ENCODE peak calls at places on chromosome 5, in six cellular contexts. One of them, this sample, is unnamed.

GRCh38 chr5:154884424-154884823 is 26.0 kb downstream of the CNOT8 start:
- DNase-seq in GM12891: no peak
- DNase-seq in GM12878: no peak
- DNase-seq in HepG2: no peak
- DNase-seq in H1: peak
- DNase-seq in K562: no peak
- DNase-seq in this sample: no peak

GRCh38 chr5:65986050-65986451 is 59.7 kb downstream of the ERBIN start:
- DNase-seq in GM12891: no peak
- DNase-seq in GM12878: no peak
- DNase-seq in HepG2: no peak
- DNase-seq in H1: no peak
- DNase-seq in K562: no peak
- DNase-seq in this sample: no peak

GRCh38 chr5:92641031-92641962 is 939.7 kb downstream of the NR2F1-AS1 start:
- DNase-seq in GM12891: no peak
- DNase-seq in GM12878: no peak
- DNase-seq in HepG2: peak
- DNase-seq in H1: no peak
- DNase-seq in K562: no peak
- DNase-seq in this sample: no peak

GRCh38 chr5:67120032-67120431 is 76.6 kb downstream of the CD180 start:
- DNase-seq in GM12891: no peak
- DNase-seq in GM12878: no peak
- DNase-seq in HepG2: no peak
- DNase-seq in H1: no peak
- DNase-seq in K562: no peak
- DNase-seq in this sample: no peak

GRCh38 chr5:142846402-142846801 is 76.2 kb downstream of the ARHGAP26 start:
- DNase-seq in GM12891: no peak
- DNase-seq in GM12878: no peak
- DNase-seq in HepG2: no peak
- DNase-seq in H1: no peak
- DNase-seq in K562: no peak
- DNase-seq in this sample: no peak

GRCh38 chr5:177035982-177036381 is 13.5 kb downstream of the ZNF346 start:
- DNase-seq in GM12891: no peak
- DNase-seq in GM12878: no peak
- DNase-seq in HepG2: no peak
- DNase-seq in H1: no peak
- DNase-seq in K562: no peak
- DNase-seq in this sample: no peak

GRCh38 chr5:170159101-170159698 is 53.5 kb downstream of the FOXI1 start:
- DNase-seq in GM12891: no peak
- DNase-seq in GM12878: no peak
- DNase-seq in HepG2: no peak
- DNase-seq in H1: no peak
- DNase-seq in K562: no peak
- DNase-seq in this sample: no peak

GRCh38 chr5:131536211-131536826 is 98.7 kb downstream of the RAPGEF6 start:
- DNase-seq in GM12891: no peak
- DNase-seq in GM12878: peak
- DNase-seq in HepG2: no peak
- DNase-seq in H1: no peak
- DNase-seq in K562: peak
- DNase-seq in this sample: no peak

GRCh38 chr5:172311026-172311425 is 27.5 kb upstream of the UBTD2 start:
- DNase-seq in GM12891: no peak
- DNase-seq in GM12878: no peak
- DNase-seq in HepG2: no peak
- DNase-seq in H1: no peak
- DNase-seq in K562: no peak
- DNase-seq in this sample: no peak

GRCh38 chr5:114391321-114391720 is 29.5 kb downstream of the KCNN2 start:
- DNase-seq in GM12891: no peak
- DNase-seq in GM12878: no peak
- DNase-seq in HepG2: no peak
- DNase-seq in H1: no peak
- DNase-seq in K562: no peak
- DNase-seq in this sample: no peak

GRCh38 chr5:146007270-146007669 is 70.9 kb downstream of the SH3RF2 start:
- DNase-seq in GM12891: no peak
- DNase-seq in GM12878: no peak
- DNase-seq in HepG2: peak
- DNase-seq in H1: no peak
- DNase-seq in K562: peak
- DNase-seq in this sample: no peak

GRCh38 chr5:168587987-168588386 is 8.8 kb upstream of the PANK3 start:
- DNase-seq in GM12891: no peak
- DNase-seq in GM12878: no peak
- DNase-seq in HepG2: no peak
- DNase-seq in H1: no peak
- DNase-seq in K562: no peak
- DNase-seq in this sample: no peak

GRCh38 chr5:168596927-168597326 is 17.8 kb upstream of the PANK3 start:
- DNase-seq in GM12891: no peak
- DNase-seq in GM12878: no peak
- DNase-seq in HepG2: no peak
- DNase-seq in H1: no peak
- DNase-seq in K562: no peak
- DNase-seq in this sample: no peak

GRCh38 chr5:168592014-168592368 is 12.8 kb upstream of the PANK3 start:
- DNase-seq in GM12891: no peak
- DNase-seq in GM12878: no peak
- DNase-seq in HepG2: peak
- DNase-seq in H1: no peak
- DNase-seq in K562: no peak
- DNase-seq in this sample: no peak

GRCh38 chr5:168590666-168591065 is 11.5 kb upstream of the PANK3 start:
- DNase-seq in GM12891: no peak
- DNase-seq in GM12878: no peak
- DNase-seq in HepG2: no peak
- DNase-seq in H1: no peak
- DNase-seq in K562: no peak
- DNase-seq in this sample: no peak

GRCh38 chr5:168591302-168592013 is 12.3 kb upstream of the PANK3 start:
- DNase-seq in GM12891: no peak
- DNase-seq in GM12878: no peak
- DNase-seq in HepG2: peak
- DNase-seq in H1: no peak
- DNase-seq in K562: no peak
- DNase-seq in this sample: no peak
- TF ChIP-seq POLR2A in GM12891: no peak
- TF ChIP-seq POLR2A in GM12878: no peak
- TF ChIP-seq POLR2A in HepG2: peak
- TF ChIP-seq POLR2A in H1: no peak
- TF ChIP-seq POLR2A in K562: no peak
- TF ChIP-seq POLR2A in this sample: no peak

GRCh38 chr5:62466228-62466627 is 53.7 kb downstream of the IPO11 start:
- DNase-seq in GM12891: no peak
- DNase-seq in GM12878: no peak
- DNase-seq in HepG2: no peak
- DNase-seq in H1: no peak
- DNase-seq in K562: no peak
- DNase-seq in this sample: no peak

GRCh38 chr5:62457071-62457470 is 44.5 kb downstream of the IPO11 start:
- DNase-seq in GM12891: no peak
- DNase-seq in GM12878: no peak
- DNase-seq in HepG2: no peak
- DNase-seq in H1: no peak
- DNase-seq in K562: no peak
- DNase-seq in this sample: no peak

GRCh38 chr5:62461561-62461960 is 49.0 kb downstream of the IPO11 start:
- DNase-seq in GM12891: no peak
- DNase-seq in GM12878: no peak
- DNase-seq in HepG2: no peak
- DNase-seq in H1: no peak
- DNase-seq in K562: no peak
- DNase-seq in this sample: no peak

DNA sequence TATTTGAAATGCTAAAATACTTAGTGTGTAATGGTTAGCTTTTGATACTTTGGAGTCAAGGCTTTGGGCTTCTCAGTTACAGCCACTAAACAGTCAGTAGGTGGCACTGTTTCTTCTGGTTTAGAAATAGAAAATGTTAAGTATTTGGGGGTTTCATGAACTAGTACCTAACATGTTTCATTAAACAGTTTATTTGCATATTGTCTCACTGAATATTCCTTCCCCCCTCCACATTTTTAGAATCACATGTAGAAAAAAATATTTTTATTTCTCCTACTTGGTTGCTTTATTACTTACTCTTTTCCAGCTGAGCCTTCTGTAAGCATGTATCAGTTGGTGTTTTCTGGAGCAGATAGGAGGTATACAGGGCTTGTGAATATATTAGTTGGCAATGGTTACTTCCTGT is 48.0 kb downstream of the IPO11 start:
- DNase-seq in GM12891: peak
- DNase-seq in GM12878: no peak
- DNase-seq in HepG2: peak
- DNase-seq in H1: no peak
- DNase-seq in K562: peak
- DNase-seq in this sample: no peak
- TF ChIP-seq TAF1 in GM12891: no peak
- TF ChIP-seq TAF1 in GM12878: no peak
- TF ChIP-seq TAF1 in HepG2: no peak
- TF ChIP-seq TAF1 in H1: no peak
- TF ChIP-seq TAF1 in K562: no peak
- TF ChIP-seq TAF1 in this sample: no peak

DNA sequence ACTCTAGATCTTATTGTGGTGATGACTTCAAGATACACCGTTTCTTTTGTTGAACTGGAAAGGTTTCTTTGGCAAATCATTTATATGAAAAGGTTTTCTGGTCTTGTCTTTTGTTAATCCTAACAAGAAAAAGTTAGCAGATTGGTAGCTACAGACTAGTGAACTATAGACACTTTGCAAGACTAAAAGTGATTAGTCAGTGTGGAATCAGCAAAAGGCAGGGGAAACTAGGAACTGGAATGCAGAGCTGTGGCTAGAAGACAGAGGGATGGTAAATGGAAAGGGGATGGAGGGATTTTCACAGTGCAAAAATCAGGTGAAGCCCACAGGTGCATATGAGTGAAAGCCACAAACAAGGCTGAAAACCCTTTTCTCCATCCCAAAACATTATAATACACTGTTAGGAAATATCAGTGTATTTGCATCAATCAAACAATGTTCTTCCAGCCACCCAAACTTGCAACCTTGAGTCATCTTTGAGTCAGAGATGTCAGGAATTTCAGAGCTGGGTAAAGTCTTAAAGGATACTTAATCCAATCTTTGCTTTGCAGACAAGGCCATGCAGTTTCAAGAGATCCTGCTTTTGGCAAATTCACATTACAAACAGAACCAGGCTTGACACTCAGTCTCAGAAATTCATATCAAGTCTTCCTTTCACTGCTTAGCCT is 52.7 kb downstream of the PLK2 start:
- DNase-seq in GM12891: no peak
- DNase-seq in GM12878: no peak
- DNase-seq in HepG2: no peak
- DNase-seq in H1: no peak
- DNase-seq in K562: no peak
- DNase-seq in this sample: no peak
- TF ChIP-seq POLR2AphosphoS5 in GM12891: no peak
- TF ChIP-seq POLR2AphosphoS5 in GM12878: no peak
- TF ChIP-seq POLR2AphosphoS5 in HepG2: no peak
- TF ChIP-seq POLR2AphosphoS5 in H1: no peak
- TF ChIP-seq POLR2AphosphoS5 in K562: no peak
- TF ChIP-seq POLR2AphosphoS5 in this sample: no peak

GRCh38 chr5:124072570-124072969 is 560.6 kb downstream of the CSNK1G3 start:
- DNase-seq in GM12891: no peak
- DNase-seq in GM12878: no peak
- DNase-seq in HepG2: no peak
- DNase-seq in H1: no peak
- DNase-seq in K562: no peak
- DNase-seq in this sample: no peak
- TF ChIP-seq POLR2A in GM12891: no peak
- TF ChIP-seq POLR2A in GM12878: no peak
- TF ChIP-seq POLR2A in HepG2: no peak
- TF ChIP-seq POLR2A in H1: no peak
- TF ChIP-seq POLR2A in K562: no peak
- TF ChIP-seq POLR2A in this sample: no peak

GRCh38 chr5:107391787-107392186 is 278.9 kb downstream of the EFNA5 start:
- DNase-seq in GM12891: no peak
- DNase-seq in GM12878: no peak
- DNase-seq in HepG2: no peak
- DNase-seq in H1: no peak
- DNase-seq in K562: no peak
- DNase-seq in this sample: no peak
- TF ChIP-seq TAF1 in GM12891: no peak
- TF ChIP-seq TAF1 in GM12878: no peak
- TF ChIP-seq TAF1 in HepG2: no peak
- TF ChIP-seq TAF1 in H1: no peak
- TF ChIP-seq TAF1 in K562: no peak
- TF ChIP-seq TAF1 in this sample: no peak